ENCODE peak calls at places on chromosome 3, in eight cellular contexts. One of them, this sample, is unnamed.

GRCh38 chr3:107855710-107856109 is 235.1 kb downstream of the CD47 start:
- DNase-seq in left cardiac atrium: no peak
- DNase-seq in T-cell: no peak
- DNase-seq in skeletal muscle cell: no peak
- DNase-seq in stimulated activated CD8-positive, alpha-beta memory T cell treated with anti-CD3 and anti-CD28 coated beads, Interleukin-2, amount 100 ng/mL, for 1 hour: no peak
- DNase-seq in cardiac septum: no peak
- DNase-seq in epithelial cell of esophagus: peak; percentile 62
- DNase-seq in HuH-7: peak; percentile 47
- DNase-seq in this sample: no peak

GRCh38 chr3:107117156-107117555 is 260.1 kb upstream of the CCDC54 start:
- DNase-seq in stimulated activated CD8-positive, alpha-beta memory T cell treated with anti-CD3 and anti-CD28 coated beads, Interleukin-2, amount 100 ng/mL, for 1 hour: no peak
- DNase-seq in skeletal muscle cell: no peak
- DNase-seq in HuH-7: no peak
- DNase-seq in left cardiac atrium: no peak
- DNase-seq in cardiac septum: no peak
- DNase-seq in epithelial cell of esophagus: no peak
- DNase-seq in T-cell: no peak
- DNase-seq in this sample: no peak

GRCh38 chr3:197201840-197202452 is 96.5 kb downstream of the DLG1 start:
- DNase-seq in left cardiac atrium: no peak
- DNase-seq in stimulated activated CD8-positive, alpha-beta memory T cell treated with anti-CD3 and anti-CD28 coated beads, Interleukin-2, amount 100 ng/mL, for 1 hour: no peak
- DNase-seq in cardiac septum: no peak
- DNase-seq in HuH-7: no peak
- DNase-seq in skeletal muscle cell: no peak
- DNase-seq in T-cell: no peak
- DNase-seq in epithelial cell of esophagus: peak; percentile 36
- DNase-seq in this sample: no peak

GRCh38 chr3:115146032-115146417 is 1.1 kb downstream of the ZBTB20 start:
- DNase-seq in left cardiac atrium: peak; percentile 32
- DNase-seq in skeletal muscle cell: peak; percentile 39
- DNase-seq in HuH-7: peak; percentile 49
- DNase-seq in stimulated activated CD8-positive, alpha-beta memory T cell treated with anti-CD3 and anti-CD28 coated beads, Interleukin-2, amount 100 ng/mL, for 1 hour: no peak
- DNase-seq in cardiac septum: no peak
- DNase-seq in T-cell: peak; percentile 24
- DNase-seq in epithelial cell of esophagus: peak; percentile 84
- DNase-seq in this sample: peak; percentile 39

GRCh38 chr3:101271728-101272127 is 48.6 kb downstream of the IMPG2 start:
- DNase-seq in HuH-7: no peak
- DNase-seq in left cardiac atrium: no peak
- DNase-seq in skeletal muscle cell: no peak
- DNase-seq in T-cell: no peak
- DNase-seq in epithelial cell of esophagus: no peak
- DNase-seq in stimulated activated CD8-positive, alpha-beta memory T cell treated with anti-CD3 and anti-CD28 coated beads, Interleukin-2, amount 100 ng/mL, for 1 hour: no peak
- DNase-seq in cardiac septum: no peak
- DNase-seq in this sample: no peak

GRCh38 chr3:121748638-121749275 is 784 bp downstream of the GOLGB1 start:
- DNase-seq in HuH-7: no peak
- DNase-seq in left cardiac atrium: peak; percentile 64
- DNase-seq in T-cell: no peak
- DNase-seq in epithelial cell of esophagus: peak; percentile 75
- DNase-seq in stimulated activated CD8-positive, alpha-beta memory T cell treated with anti-CD3 and anti-CD28 coated beads, Interleukin-2, amount 100 ng/mL, for 1 hour: no peak
- DNase-seq in cardiac septum: no peak
- DNase-seq in skeletal muscle cell: peak; percentile 14
- DNase-seq in this sample: no peak

GRCh38 chr3:148106062-148106461 is 591.6 kb upstream of the AGTR1 start:
- DNase-seq in skeletal muscle cell: no peak
- DNase-seq in left cardiac atrium: no peak
- DNase-seq in stimulated activated CD8-positive, alpha-beta memory T cell treated with anti-CD3 and anti-CD28 coated beads, Interleukin-2, amount 100 ng/mL, for 1 hour: no peak
- DNase-seq in T-cell: no peak
- DNase-seq in cardiac septum: no peak
- DNase-seq in HuH-7: no peak
- DNase-seq in epithelial cell of esophagus: no peak
- DNase-seq in this sample: no peak

GRCh38 chr3:15536856-15537255 is 15.3 kb upstream of the COLQ start:
- DNase-seq in skeletal muscle cell: no peak
- DNase-seq in stimulated activated CD8-positive, alpha-beta memory T cell treated with anti-CD3 and anti-CD28 coated beads, Interleukin-2, amount 100 ng/mL, for 1 hour: no peak
- DNase-seq in T-cell: no peak
- DNase-seq in cardiac septum: no peak
- DNase-seq in epithelial cell of esophagus: no peak
- DNase-seq in left cardiac atrium: no peak
- DNase-seq in HuH-7: no peak
- DNase-seq in this sample: no peak

GRCh38 chr3:122101646-122102045 is 46.5 kb downstream of the CD86 start:
- DNase-seq in epithelial cell of esophagus: peak; percentile 85
- DNase-seq in T-cell: no peak
- DNase-seq in stimulated activated CD8-positive, alpha-beta memory T cell treated with anti-CD3 and anti-CD28 coated beads, Interleukin-2, amount 100 ng/mL, for 1 hour: no peak
- DNase-seq in HuH-7: peak; percentile 21
- DNase-seq in cardiac septum: no peak
- DNase-seq in left cardiac atrium: no peak
- DNase-seq in skeletal muscle cell: peak; percentile 7
- DNase-seq in this sample: no peak

GRCh38 chr3:81638480-81638879 is 123.0 kb downstream of the GBE1 start:
- DNase-seq in HuH-7: no peak
- DNase-seq in cardiac septum: no peak
- DNase-seq in epithelial cell of esophagus: no peak
- DNase-seq in stimulated activated CD8-positive, alpha-beta memory T cell treated with anti-CD3 and anti-CD28 coated beads, Interleukin-2, amount 100 ng/mL, for 1 hour: no peak
- DNase-seq in left cardiac atrium: no peak
- DNase-seq in T-cell: no peak
- DNase-seq in skeletal muscle cell: no peak
- DNase-seq in this sample: no peak

GRCh38 chr3:194584866-194585265 is 48.4 kb downstream of the TMEM44 start:
- DNase-seq in HuH-7: no peak
- DNase-seq in epithelial cell of esophagus: peak; percentile 26
- DNase-seq in skeletal muscle cell: no peak
- DNase-seq in T-cell: no peak
- DNase-seq in stimulated activated CD8-positive, alpha-beta memory T cell treated with anti-CD3 and anti-CD28 coated beads, Interleukin-2, amount 100 ng/mL, for 1 hour: no peak
- DNase-seq in cardiac septum: no peak
- DNase-seq in left cardiac atrium: peak; percentile 62
- DNase-seq in this sample: no peak

GRCh38 chr3:52220380-52221026 is 4.9 kb downstream of the TLR9 start:
- DNase-seq in skeletal muscle cell: peak; percentile 15
- DNase-seq in stimulated activated CD8-positive, alpha-beta memory T cell treated with anti-CD3 and anti-CD28 coated beads, Interleukin-2, amount 100 ng/mL, for 1 hour: peak; percentile 80
- DNase-seq in HuH-7: peak; percentile 96
- DNase-seq in epithelial cell of esophagus: peak; percentile 72
- DNase-seq in left cardiac atrium: peak; percentile 85
- DNase-seq in cardiac septum: peak; percentile 94
- DNase-seq in T-cell: peak; percentile 72
- DNase-seq in this sample: peak; percentile 80

GRCh38 chr3:37114251-37115145 is 59.9 kb downstream of the LRRFIP2 start:
- DNase-seq in epithelial cell of esophagus: peak; percentile 53
- DNase-seq in stimulated activated CD8-positive, alpha-beta memory T cell treated with anti-CD3 and anti-CD28 coated beads, Interleukin-2, amount 100 ng/mL, for 1 hour: no peak
- DNase-seq in skeletal muscle cell: peak; percentile 46
- DNase-seq in left cardiac atrium: no peak
- DNase-seq in HuH-7: no peak
- DNase-seq in cardiac septum: no peak
- DNase-seq in T-cell: no peak
- DNase-seq in this sample: no peak

GRCh38 chr3:23457697-23458096 is 254.6 kb downstream of the UBE2E2 start:
- DNase-seq in cardiac septum: no peak
- DNase-seq in left cardiac atrium: no peak
- DNase-seq in T-cell: no peak
- DNase-seq in epithelial cell of esophagus: no peak
- DNase-seq in stimulated activated CD8-positive, alpha-beta memory T cell treated with anti-CD3 and anti-CD28 coated beads, Interleukin-2, amount 100 ng/mL, for 1 hour: no peak
- DNase-seq in skeletal muscle cell: no peak
- DNase-seq in HuH-7: no peak
- DNase-seq in this sample: no peak